ENCODE peak calls at places on chromosomes 13 and 19, in nine cellular contexts. T, A, P, L, F, C, Z, E and O are unnamed samples.

GRCh38 chr19:28949535-28949934 is 263.4 kb downstream of the UQCRFS1 start:
- DNase-seq in T (no peak), A (no peak), P (no peak), L (no peak), F (no peak), C (no peak), Z (no peak), E (no peak), O (no peak)

GRCh38 chr19:48896191-48896720 is 2.3 kb downstream of the TULP2 start:
- DNase-seq in T (peak; percentile 88), A (peak; percentile 79), P (no peak), L (no peak), F (no peak), C (peak; percentile 79), Z (peak; percentile 54), E (peak; percentile 50), O (no peak)

GRCh38 chr13:51000576-51001260 is 91.1 kb downstream of the RNASEH2B start:
- DNase-seq in T (peak; percentile 30), A (no peak), P (peak; percentile 11), L (no peak), F (peak; percentile 82), C (no peak), Z (no peak), E (no peak), O (no peak)

GRCh38 chr13:114013952-114014629 is 40.2 kb upstream of the C13orf46 start:
- DNase-seq in T (no peak), A (no peak), P (no peak), L (no peak), F (no peak), C (no peak), Z (no peak), E (no peak), O (no peak)

GRCh38 chr13:64556391-64556790 is 2673.7 kb downstream of the PCDH9 start:
- DNase-seq in T (no peak), A (no peak), P (no peak), L (peak; percentile 26), F (no peak), C (no peak), Z (no peak), E (no peak), O (no peak)

GRCh38 chr19:5703819-5704818 is 14.0 kb downstream of the RPL36 start:
- DNase-seq in T (no peak), A (no peak), P (no peak), L (no peak), F (no peak), C (no peak), Z (no peak), E (no peak), O (no peak)

GRCh38 chr19:8335343-8336071 is 7.6 kb downstream of the KANK3 start:
- DNase-seq in T (no peak), A (peak; percentile 82), P (no peak), L (no peak), F (no peak), C (peak; percentile 18), Z (peak; percentile 35), E (no peak), O (no peak)

GRCh38 chr13:51475727-51476521 is 23.1 kb upstream of the INTS6 start:
- DNase-seq in T (no peak), A (no peak), P (no peak), L (no peak), F (no peak), C (no peak), Z (no peak), E (no peak), O (no peak)

GRCh38 chr13:111984349-111984748 is 82.6 kb upstream of the SOX1 start:
- DNase-seq in T (no peak), A (no peak), P (no peak), L (no peak), F (no peak), C (no peak), Z (no peak), E (no peak), O (no peak)

GRCh38 chr13:31001647-31002046 is 69.2 kb downstream of the TEX26 start:
- DNase-seq in T (no peak), A (no peak), P (no peak), L (no peak), F (peak; percentile 22), C (peak; percentile 6), Z (no peak), E (no peak), O (no peak)

GRCh38 chr13:53174550-53174949 is 145.9 kb downstream of the OLFM4 start:
- DNase-seq in T (no peak), A (no peak), P (no peak), L (no peak), F (peak; percentile 53), C (no peak), Z (no peak), E (no peak), O (no peak)

GRCh38 chr19:57708641-57709354 is at the start of gene ZNF154:
- DNase-seq in T (peak; percentile 33), A (peak; percentile 71), P (peak; percentile 29), L (no peak), F (no peak), C (peak; percentile 92), Z (peak; percentile 76), E (peak; percentile 56), O (peak; percentile 71)

GRCh38 chr13:93882086-93882651 is 597.3 kb downstream of the DCT start:
- DNase-seq in T (no peak), A (no peak), P (no peak), L (no peak), F (peak; percentile 14), C (no peak), Z (no peak), E (no peak), O (no peak)

GRCh38 chr13:30865131-30866009 is 40.7 kb upstream of the MEDAG start:
- DNase-seq in T (peak; percentile 79), A (peak; percentile 78), P (peak; percentile 91), L (peak; percentile 75), F (peak; percentile 89), C (peak; percentile 90), Z (peak; percentile 80), E (peak; percentile 29), O (peak; percentile 65)

GRCh38 chr13:49297338-49297737 is 49.6 kb downstream of the CDADC1 start:
- DNase-seq in T (no peak), A (no peak), P (no peak), L (no peak), F (no peak), C (no peak), Z (no peak), E (no peak), O (no peak)

DNA sequence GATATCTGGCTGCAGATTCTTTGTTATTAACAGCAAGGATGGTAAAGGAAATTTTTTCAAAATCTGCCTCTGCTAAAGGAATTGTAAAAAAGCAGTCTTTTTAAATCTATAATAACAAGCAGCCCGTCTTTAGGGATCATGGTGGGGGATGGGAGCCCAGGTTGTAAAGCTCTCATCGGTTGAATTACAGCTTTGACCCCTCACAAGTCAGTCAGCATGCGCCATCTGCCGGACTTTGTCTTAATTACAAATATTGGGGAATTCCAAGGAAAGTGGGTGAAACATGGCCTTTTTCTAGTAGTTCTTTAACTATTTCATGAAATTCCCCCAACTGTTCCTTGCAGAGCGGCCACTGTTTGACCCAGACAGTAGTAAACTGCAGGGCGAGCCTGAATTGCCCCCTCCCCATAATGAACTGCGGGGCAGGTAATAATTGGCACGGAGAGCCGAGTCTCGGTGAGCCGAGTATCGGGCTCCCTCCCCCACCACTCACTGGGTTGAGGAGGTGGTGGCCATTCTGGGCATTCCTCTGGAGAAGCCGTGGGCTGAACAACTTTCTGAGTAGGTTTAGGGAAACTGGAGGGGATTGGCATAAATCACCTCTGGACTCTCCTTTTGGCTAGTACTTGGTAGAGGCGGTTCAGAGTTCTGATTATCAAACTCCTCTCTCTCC is 11.6 kb downstream of the ZNF578 start:
- DNase-seq in T (no peak), A (no peak), P (no peak), L (no peak), F (no peak), C (peak; percentile 66), Z (no peak), E (no peak), O (peak; percentile 30)
- TF ChIP-seq CTCF in T (no peak), A (no peak), P (no peak), L (no peak), F (no peak), C (no peak), Z (no peak), E (no peak), O (peak; percentile 55)

GRCh38 chr19:40217027-40217810 is 965 bp downstream of the TTC9B start:
- DNase-seq in T (no peak), A (peak; percentile 52), P (no peak), L (no peak), F (no peak), C (peak; percentile 15), Z (peak; percentile 21), E (no peak), O (peak; percentile 43)
- TF ChIP-seq CTCF in T (no peak), A (no peak), P (peak; percentile 13), L (peak; percentile 34), F (peak; percentile 26), C (peak; percentile 34), Z (peak; percentile 22), E (no peak), O (peak; percentile 59)

DNA sequence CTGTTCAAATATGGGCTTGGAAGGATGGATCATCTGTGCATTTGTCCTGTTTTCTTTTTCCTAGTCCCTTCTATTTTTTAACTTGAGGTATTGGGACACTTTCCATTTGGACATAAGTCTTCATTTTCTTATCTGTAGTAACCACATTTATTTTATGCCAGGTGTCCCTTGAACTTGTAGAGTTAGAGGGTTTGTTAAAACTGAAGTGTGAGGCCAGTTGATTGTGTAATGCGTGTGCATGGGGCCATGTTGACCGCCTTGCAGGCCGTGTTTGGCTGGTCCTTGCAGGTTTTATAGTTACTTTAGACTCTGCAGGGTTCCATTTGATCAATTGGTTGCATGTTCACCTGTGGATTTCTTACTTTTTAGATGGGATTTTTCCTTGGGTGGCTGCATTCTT is 21.0 kb downstream of the SAE1 start:
- DNase-seq in T (no peak), A (no peak), P (no peak), L (no peak), F (no peak), C (no peak), Z (no peak), E (no peak), O (no peak)
- TF ChIP-seq CTCF in T (no peak), A (no peak), P (no peak), L (no peak), F (no peak), C (no peak), Z (no peak), E (no peak), O (no peak)

DNA sequence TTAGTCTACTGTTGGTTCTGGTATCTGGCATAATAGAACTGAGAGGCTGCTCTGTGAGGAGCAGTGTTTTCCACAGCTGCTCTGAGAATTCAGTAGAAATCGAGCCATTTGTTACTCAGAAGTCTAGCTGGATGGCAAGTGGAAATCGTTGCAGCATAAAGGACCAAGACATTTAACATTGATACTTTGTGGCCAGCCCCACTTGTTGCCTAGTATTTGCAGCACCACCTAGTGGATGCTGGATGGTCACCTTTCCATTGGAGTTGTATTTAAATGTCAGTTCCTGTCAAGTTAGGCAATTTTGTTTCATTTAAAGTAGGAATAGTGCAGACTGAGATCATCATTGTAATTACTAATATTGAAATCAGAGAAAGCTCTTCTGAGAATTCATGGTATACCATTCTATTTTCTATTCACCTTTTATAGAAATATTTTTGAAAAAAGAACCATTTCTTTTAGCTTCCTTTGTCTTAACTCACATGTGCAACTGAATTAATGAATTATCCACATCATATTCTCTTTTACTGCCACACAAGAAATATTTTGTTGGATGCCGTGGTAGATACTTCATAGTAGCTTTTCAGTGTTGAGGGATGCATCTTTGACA is 64.6 kb downstream of the PDS5B start:
- DNase-seq in T (no peak), A (peak; percentile 41), P (no peak), L (no peak), F (peak; percentile 74), C (peak; percentile 74), Z (peak; percentile 86), E (no peak), O (peak; percentile 59)
- TF ChIP-seq CTCF in T (no peak), A (peak; percentile 79), P (peak; percentile 75), L (peak; percentile 70), F (peak; percentile 79), C (peak; percentile 80), Z (peak; percentile 75), E (peak; percentile 78), O (peak; percentile 69)